ENCODE peak calls at places on chromosomes 11 and 22, in four cellular contexts. G is cardiac muscle cell, E is RWPE2, H is heart right ventricle. I is an unnamed sample.

GRCh38 chr22:42236848-42237247 is 33.6 kb downstream of the TCF20 start:
- DNase-seq in G (no peak), E (no peak), H (no peak), I (no peak)

GRCh38 chr22:44211256-44211945 is 30.7 kb downstream of the PARVG start:
- DNase-seq in G (no peak), E (no peak), H (no peak), I (no peak)

GRCh38 chr11:10298342-10298741 is 4.3 kb upstream of the SBF2 start:
- DNase-seq in G (peak; percentile 32), E (no peak), H (no peak), I (no peak)

GRCh38 chr11:1652778-1653540 is 23.4 kb downstream of the KRTAP5-5 start:
- DNase-seq in G (peak; percentile 79), E (no peak), H (peak; percentile 79), I (peak; percentile 80)

GRCh38 chr11:111922803-111923202 is 4.1 kb downstream of the C11orf52 start:
- DNase-seq in G (no peak), E (no peak), H (no peak), I (peak; percentile 78)

GRCh38 chr11:77823775-77824174 is 2.8 kb downstream of the AAMDC start:
- DNase-seq in G (peak; percentile 7), E (no peak), H (no peak), I (no peak)

GRCh38 chr11:45560153-45560934 is 105.1 kb downstream of the CHST1 start:
- DNase-seq in G (peak; percentile 11), E (no peak), H (peak; percentile 42), I (no peak)

GRCh38 chr11:18457435-18457834 is 1.8 kb downstream of the LDHAL6A start:
- DNase-seq in G (no peak), E (no peak), H (no peak), I (no peak)

GRCh38 chr11:19209617-19210016 is 7.8 kb upstream of the CSRP3 start:
- DNase-seq in G (peak; percentile 61), E (no peak), H (no peak), I (no peak)

GRCh38 chr11:118691926-118692830 is 12.7 kb upstream of the TREH start:
- DNase-seq in G (no peak), E (peak; percentile 89), H (no peak), I (no peak)

GRCh38 chr11:106424111-106424510 is 346.6 kb downstream of the AASDHPPT start:
- DNase-seq in G (no peak), E (peak; percentile 59), H (no peak), I (no peak)

GRCh38 chr11:468493-468892 is 18.4 kb downstream of the PTDSS2 start:
- DNase-seq in G (peak; percentile 43), E (no peak), H (no peak), I (no peak)

GRCh38 chr11:43736502-43737193 is 56.1 kb downstream of the HSD17B12 start:
- DNase-seq in G (peak; percentile 67), E (no peak), H (no peak), I (no peak)

GRCh38 chr22:29245626-29246385 is 22.0 kb downstream of the RHBDD3 start:
- DNase-seq in G (peak; percentile 74), E (no peak), H (peak; percentile 62), I (peak; percentile 67)

GRCh38 chr11:99773646-99774045 is 752.9 kb downstream of the CNTN5 start:
- DNase-seq in G (no peak), E (no peak), H (no peak), I (no peak)

GRCh38 chr11:78832226-78832947 is 257.7 kb upstream of the NARS2 start:
- DNase-seq in G (no peak), E (no peak), H (no peak), I (no peak)

GRCh38 chr11:12043959-12044772 is 35.7 kb upstream of the DKK3 start:
- DNase-seq in G (peak; percentile 84), E (peak; percentile 93), H (peak; percentile 70), I (peak; percentile 90)

GRCh38 chr11:73429121-73429740 is 53.0 kb downstream of the RELT start:
- DNase-seq in G (peak; percentile 27), E (no peak), H (no peak), I (no peak)

GRCh38 chr11:15468471-15468870 is 353.7 kb downstream of the INSC start:
- DNase-seq in G (no peak), E (no peak), H (no peak), I (no peak)

GRCh38 chr22:45328822-45329535 is 19.2 kb downstream of the FAM118A start:
- DNase-seq in G (no peak), E (no peak), H (no peak), I (no peak)

GRCh38 chr11:69308531-69308930 is 14.6 kb downstream of the MYEOV start:
- DNase-seq in G (no peak), E (peak; percentile 42), H (no peak), I (no peak)

GRCh38 chr11:82718307-82718706 is 15.4 kb downstream of the FAM181B start:
- DNase-seq in G (peak; percentile 70), E (no peak), H (no peak), I (no peak)

GRCh38 chr22:44638966-44639739 is 62.9 kb upstream of the PRR5 start:
- DNase-seq in G (no peak), E (no peak), H (no peak), I (no peak)

GRCh38 chr11:27447288-27447914 is 25.2 kb downstream of the LGR4 start:
- DNase-seq in G (no peak), E (no peak), H (no peak), I (no peak)

GRCh38 chr11:112620621-112621394 is 340.4 kb upstream of the NCAM1 start:
- DNase-seq in G (no peak), E (no peak), H (no peak), I (no peak)

GRCh38 chr22:35489225-35489624 is 51.4 kb upstream of the RASD2 start:
- DNase-seq in G (no peak), E (no peak), H (no peak), I (no peak)

GRCh38 chr11:26043665-26044064 is 288.3 kb upstream of the ANO3 start:
- DNase-seq in G (no peak), E (no peak), H (no peak), I (no peak)

GRCh38 chr11:73334244-73335203 is 26.4 kb downstream of the ARHGEF17 start:
- DNase-seq in G (peak; percentile 54), E (peak; percentile 82), H (peak; percentile 87), I (peak; percentile 71)

GRCh38 chr11:36254739-36255138 is 34.5 kb downstream of the COMMD9 start:
- DNase-seq in G (no peak), E (no peak), H (no peak), I (no peak)

GRCh38 chr22:17785185-17786184 is 11.2 kb upstream of the BID start:
- DNase-seq in G (no peak), E (no peak), H (peak; percentile 62), I (peak; percentile 50)

GRCh38 chr22:38261478-38261803 is 11.4 kb downstream of the TMEM184B start:
- DNase-seq in G (no peak), E (no peak), H (no peak), I (no peak)

GRCh38 chr11:57294225-57295131 is 30.3 kb downstream of the TNKS1BP1 start:
- DNase-seq in G (no peak), E (no peak), H (no peak), I (peak; percentile 83)

GRCh38 chr22:46001426-46002106 is 24.6 kb upstream of the WNT7B start:
- DNase-seq in G (no peak), E (peak; percentile 62), H (no peak), I (no peak)

GRCh38 chr11:134633276-134633675 is 221.2 kb upstream of the B3GAT1 start:
- DNase-seq in G (no peak), E (no peak), H (no peak), I (no peak)
- H3K9me3 ChIP-seq in G (no peaks in the 10 kb centered on the region), E (no peaks in the 10 kb centered on the region), H (no peaks in the 10 kb centered on the region), I (no peaks in the 10 kb centered on the region)

GRCh38 chr11:34972892-34973291 is 56.5 kb downstream of the PDHX start:
- DNase-seq in G (no peak), E (no peak), H (no peak), I (no peak)

GRCh38 chr11:34975482-34975881 is 59.1 kb downstream of the PDHX start:
- DNase-seq in G (no peak), E (no peak), H (no peak), I (no peak)

GRCh38 chr11:34977039-34977906 is 60.9 kb downstream of the PDHX start:
- DNase-seq in G (no peak), E (no peak), H (no peak), I (no peak)

GRCh38 chr11:34978236-34979191 is 62.1 kb downstream of the PDHX start:
- DNase-seq in G (peak; percentile 6), E (no peak), H (no peak), I (no peak)

DNA sequence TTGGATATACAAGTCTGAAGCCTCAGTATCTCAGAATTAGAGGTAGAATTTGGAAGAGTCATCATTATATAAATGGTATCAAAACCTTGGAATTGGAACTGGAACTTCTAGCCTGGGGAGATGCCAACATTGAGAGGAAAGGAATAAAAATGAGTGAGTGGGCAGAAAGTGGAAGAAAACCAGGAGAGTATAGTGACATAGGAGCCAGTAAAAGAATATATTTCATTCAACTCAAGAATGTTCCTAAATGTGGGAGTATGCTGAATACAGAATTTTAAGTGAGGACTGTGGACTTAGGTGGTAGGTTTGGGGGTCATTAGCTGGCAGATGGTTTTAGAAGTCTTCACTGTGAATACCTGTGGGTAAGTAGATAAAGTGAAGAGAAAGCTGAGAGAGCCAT is 60.1 kb downstream of the PDHX start:
- DNase-seq in G (no peak), E (no peak), H (no peak), I (no peak)
- H3K27ac ChIP-seq in G (no peak overlapping the region), E (peak overlapping the region; percentile 99), H (no peak overlapping the region), I (no peak overlapping the region)

DNA sequence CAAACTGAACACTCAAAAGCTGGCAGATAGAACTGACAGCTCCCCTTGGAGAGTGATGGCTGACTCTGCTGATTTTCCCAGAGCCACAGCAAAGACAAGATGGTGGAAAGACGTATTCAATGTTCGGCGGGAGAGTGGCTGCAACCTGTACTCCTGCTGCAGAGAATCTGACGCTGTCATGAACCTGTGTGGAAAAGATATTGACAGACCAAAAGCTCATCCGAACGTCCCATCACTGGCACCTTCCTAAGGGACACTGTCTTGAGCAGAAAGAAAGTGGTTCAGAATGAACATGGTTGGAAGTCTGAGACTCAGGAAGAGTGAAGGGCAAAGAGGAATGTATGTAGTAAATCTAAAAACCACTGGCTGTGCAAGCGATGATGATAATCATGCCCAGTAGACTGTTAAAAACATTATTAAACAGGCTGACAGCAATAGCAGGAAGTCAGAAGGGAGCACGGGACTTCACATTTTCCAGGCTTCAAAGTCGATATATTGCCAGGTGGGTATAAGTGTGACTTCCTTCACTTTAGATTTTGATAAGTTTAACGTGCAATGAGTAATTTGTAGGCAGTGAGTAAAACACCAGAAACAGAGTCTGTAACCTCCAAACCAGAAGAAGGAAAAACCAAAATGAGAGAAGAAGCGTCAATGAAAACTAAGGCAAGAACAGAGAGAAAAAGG is 6.2 kb upstream of the IL17REL start:
- DNase-seq in G (no peak), E (no peak), H (no peak), I (no peak)
- H3K4me1 ChIP-seq in G (no peaks in the 10 kb centered on the region), E (peaks cover 7% of the 10 kb centered on the region), H (peaks cover 3% of the 10 kb centered on the region), I (no peaks in the 10 kb centered on the region)

GRCh38 chr11:125797641-125798040 is 9.7 kb downstream of the PATE3 start:
- DNase-seq in G (no peak), E (no peak), H (no peak), I (no peak)

GRCh38 chr11:125807909-125808308 is 20.0 kb downstream of the PATE3 start:
- DNase-seq in G (no peak), E (no peak), H (no peak), I (no peak)

GRCh38 chr11:125799808-125800207 is 11.9 kb downstream of the PATE3 start:
- DNase-seq in G (no peak), E (no peak), H (no peak), I (no peak)

GRCh38 chr11:125802387-125802786 is 14.5 kb downstream of the PATE3 start:
- DNase-seq in G (no peak), E (no peak), H (no peak), I (no peak)
- H3K9me3 ChIP-seq in G (peaks cover 5% of the 10 kb centered on the region), E (no peaks in the 10 kb centered on the region), H (peaks cover 35% of the 10 kb centered on the region), I (peaks cover 5% of the 10 kb centered on the region)